ENCODE peak calls at places on chromosomes 7 and 10, in seven cellular contexts. C is AG04450, E is A549, X is right lobe of liver, B is iPS DF 6.9, W is heart left ventricle, K is heart right ventricle. H is an unnamed sample.
A peak's percentile ranks its signal among the peaks of the same experiment; 100 is the strongest.

GRCh38 chr7:16881809-16882208 is at the start of gene AGR3:
- DNase-seq in C (no peak), E (no peak), X (no peak), B (no peak), W (no peak), K (no peak), H (no peak)

GRCh38 chr7:47738563-47739166 is 156.8 kb upstream of the TNS3 start:
- DNase-seq in C (no peak), E (no peak), X (no peak), B (no peak), W (no peak), K (no peak), H (no peak)

GRCh38 chr7:38950309-38950708 is 27.4 kb upstream of the POU6F2 start:
- DNase-seq in C (no peak), E (peak; percentile 12), X (no peak), B (no peak), W (no peak), K (no peak), H (no peak)

GRCh38 chr10:101273330-101273729 is 44.1 kb upstream of the LBX1 start:
- DNase-seq in C (no peak), E (no peak), X (no peak), B (no peak), W (no peak), K (no peak), H (no peak)

GRCh38 chr7:45709168-45710034 is 135.2 kb downstream of the ADCY1 start:
- DNase-seq in C (no peak), E (no peak), X (no peak), B (no peak), W (peak; percentile 64), K (no peak), H (no peak)

GRCh38 chr7:123757095-123757494 is 8.3 kb upstream of the WASL start:
- DNase-seq in C (no peak), E (no peak), X (no peak), B (no peak), W (no peak), K (no peak), H (no peak)

GRCh38 chr7:102024769-102025391 is 207.5 kb downstream of the CUX1 start:
- DNase-seq in C (no peak), E (peak; percentile 41), X (peak; percentile 80), B (no peak), W (peak; percentile 38), K (peak; percentile 22), H (no peak)

GRCh38 chr10:114042895-114043531 is 653 bp upstream of the ADRB1 start:
- DNase-seq in C (no peak), E (peak; percentile 63), X (peak; percentile 58), B (peak; percentile 27), W (peak; percentile 78), K (peak; percentile 42), H (no peak)

GRCh38 chr10:131354380-131354779 is 42.9 kb upstream of the TCERG1L start:
- DNase-seq in C (no peak), E (no peak), X (no peak), B (no peak), W (no peak), K (no peak), H (no peak)

GRCh38 chr7:2873686-2874551 is 29.8 kb upstream of the GNA12 start:
- DNase-seq in C (peak; percentile 87), E (peak; percentile 73), X (no peak), B (peak; percentile 64), W (no peak), K (no peak), H (no peak)

GRCh38 chr7:37186753-37187152 is 261.9 kb downstream of the ELMO1 start:
- DNase-seq in C (no peak), E (no peak), X (no peak), B (no peak), W (no peak), K (no peak), H (no peak)

GRCh38 chr10:100562806-100563293 is 27.1 kb downstream of the HIF1AN start:
- DNase-seq in C (no peak), E (peak; percentile 48), X (no peak), B (peak; percentile 43), W (no peak), K (no peak), H (no peak)

GRCh38 chr10:116690356-116691078 is 51.8 kb downstream of the HSPA12A start:
- DNase-seq in C (no peak), E (no peak), X (no peak), B (no peak), W (no peak), K (peak; percentile 58), H (no peak)

GRCh38 chr7:114630186-114630824 is 215.7 kb downstream of the FOXP2 start:
- DNase-seq in C (no peak), E (no peak), X (no peak), B (no peak), W (no peak), K (no peak), H (no peak)

GRCh38 chr10:125262920-125263319 is 102.6 kb upstream of the CTBP2 start:
- DNase-seq in C (no peak), E (no peak), X (no peak), B (no peak), W (no peak), K (no peak), H (no peak)

GRCh38 chr10:90856261-90856660 is 1.6 kb downstream of the HTR7 start:
- DNase-seq in C (no peak), E (no peak), X (no peak), B (no peak), W (no peak), K (no peak), H (no peak)

GRCh38 chr10:70561051-70561450 is 41.5 kb downstream of the PRF1 start:
- DNase-seq in C (no peak), E (no peak), X (no peak), B (no peak), W (no peak), K (no peak), H (no peak)

GRCh38 chr7:142611566-142612250 is 137.6 kb upstream of the PRSS1 start:
- DNase-seq in C (no peak), E (no peak), X (no peak), B (no peak), W (no peak), K (no peak), H (no peak)

GRCh38 chr7:99990417-99990816 is 14.6 kb upstream of the AZGP1 start:
- DNase-seq in C (no peak), E (no peak), X (no peak), B (no peak), W (no peak), K (no peak), H (no peak)

GRCh38 chr7:102828291-102828690 is 79.5 kb downstream of the FAM185A start:
- DNase-seq in C (peak; percentile 66), E (no peak), X (no peak), B (no peak), W (no peak), K (no peak), H (no peak)

GRCh38 chr7:80087768-80088170 is 46.9 kb upstream of the GNAI1 start:
- DNase-seq in C (no peak), E (no peak), X (no peak), B (no peak), W (no peak), K (no peak), H (no peak)

DNA sequence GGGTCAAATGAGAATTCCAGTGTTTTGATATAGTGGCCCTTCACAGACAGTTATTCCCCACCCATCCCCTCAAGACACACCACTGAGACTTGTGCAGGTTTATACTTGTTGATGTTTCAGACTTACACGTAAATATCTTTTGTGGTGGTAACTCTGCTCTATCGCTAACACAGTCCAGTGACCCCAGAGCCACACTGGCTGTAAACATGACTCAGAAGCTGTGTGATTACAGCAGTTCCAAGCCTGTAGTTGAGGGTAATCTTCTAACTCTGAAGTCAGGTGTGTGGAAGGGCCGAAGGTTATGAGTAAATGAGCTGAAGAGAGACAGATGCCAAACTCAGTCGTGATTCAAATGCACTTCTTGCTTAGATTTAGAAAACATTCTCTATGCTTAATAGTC is 19.4 kb downstream of the NOBOX start:
- DNase-seq in C (no peak), E (peak; percentile 38), X (no peak), B (no peak), W (no peak), K (no peak), H (no peak)
- H3K27ac ChIP-seq in C (no peak overlapping the region), E (peak overlapping the region; percentile 79), X (no peak overlapping the region), B (no peak overlapping the region), W (no peak overlapping the region), K (no peak overlapping the region), H (no peak overlapping the region)

GRCh38 chr7:18902892-18903291 is 214.5 kb downstream of the TWIST1 start:
- DNase-seq in C (no peak), E (no peak), X (no peak), B (no peak), W (no peak), K (no peak), H (no peak)
- H3K27ac ChIP-seq in C (no peak overlapping the region), E (no peak overlapping the region), X (no peak overlapping the region), B (no peak overlapping the region), W (no peak overlapping the region), K (no peak overlapping the region), H (no peak overlapping the region)

GRCh38 chr7:138755331-138755747 is 42.5 kb upstream of the TMEM213 start:
- DNase-seq in C (no peak), E (no peak), X (no peak), B (no peak), W (no peak), K (no peak), H (no peak)

GRCh38 chr7:138750926-138751464 is 46.8 kb upstream of the TMEM213 start:
- DNase-seq in C (no peak), E (no peak), X (no peak), B (no peak), W (no peak), K (no peak), H (no peak)

GRCh38 chr7:138753611-138754010 is 44.2 kb upstream of the TMEM213 start:
- DNase-seq in C (no peak), E (no peak), X (no peak), B (no peak), W (no peak), K (no peak), H (no peak)

GRCh38 chr7:138750473-138750872 is 47.3 kb upstream of the TMEM213 start:
- DNase-seq in C (no peak), E (no peak), X (no peak), B (no peak), W (no peak), K (no peak), H (no peak)

GRCh38 chr7:138752568-138753518 is 45.0 kb upstream of the TMEM213 start:
- DNase-seq in C (no peak), E (peak; percentile 63), X (peak; percentile 70), B (no peak), W (peak; percentile 70), K (peak; percentile 9), H (no peak)
- H3K27ac ChIP-seq in C (no peak overlapping the region), E (peak overlapping the region; percentile 24), X (no peak overlapping the region), B (no peak overlapping the region), W (no peak overlapping the region), K (peak overlapping the region; percentile 47), H (no peak overlapping the region)

DNA sequence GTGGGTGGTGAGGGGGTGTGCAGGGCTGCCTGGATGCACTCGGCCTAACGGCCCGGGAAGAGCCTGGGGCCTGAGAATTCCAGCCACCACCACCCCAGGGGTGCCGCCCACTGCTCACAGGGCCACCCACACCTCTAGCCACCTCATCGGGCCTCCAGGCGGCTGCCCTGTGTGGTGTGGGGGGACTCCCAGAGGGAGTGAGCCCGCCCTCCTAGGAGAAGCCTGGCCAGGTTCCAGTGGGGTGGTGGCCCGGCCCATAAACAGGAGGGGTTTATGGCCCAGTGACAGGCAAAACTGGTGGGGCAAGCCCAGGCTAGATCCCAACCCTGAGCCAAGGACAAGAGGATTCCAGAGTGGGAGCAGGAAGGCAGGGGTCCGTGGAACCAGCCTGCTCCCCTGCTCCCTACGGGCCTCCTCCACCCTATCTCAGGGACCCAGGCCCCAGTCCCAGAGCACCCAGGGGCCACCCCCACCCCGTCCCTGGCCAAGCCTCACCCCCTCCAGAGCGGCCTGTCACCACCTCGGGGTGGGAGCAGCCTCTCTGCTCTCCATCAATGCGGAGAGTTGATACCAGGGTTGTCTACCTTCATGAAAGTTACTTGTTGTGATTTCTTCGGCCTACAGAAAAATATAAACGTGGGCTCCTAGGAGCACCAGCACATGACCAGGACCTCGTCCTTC is 20.2 kb upstream of the PDGFA start:
- DNase-seq in C (no peak), E (peak; percentile 94), X (no peak), B (no peak), W (no peak), K (no peak), H (no peak)
- H3K27ac ChIP-seq in C (no peak overlapping the region), E (peak overlapping the region; percentile 96), X (no peak overlapping the region), B (no peak overlapping the region), W (no peak overlapping the region), K (no peak overlapping the region), H (no peak overlapping the region)